ENCODE peak calls at places on chromosomes 16 and 17, in nine cellular contexts. N, L, P, E, K, I, G, W and F are unnamed samples.

GRCh38 chr16:66660422-66661209 is 35.9 kb downstream of the CMTM4 start:
- DNase-seq in G (no peak), P (no peak), E (peak; percentile 72), L (peak; percentile 73), K (no peak), W (peak; percentile 76), I (peak; percentile 59), N (peak; percentile 69), F (no peak)

GRCh38 chr17:34076743-34077631 is 178.1 kb upstream of the CCL2 start:
- DNase-seq in N (peak; percentile 88), W (no peak), G (peak; percentile 82), K (no peak), E (no peak), I (no peak), L (no peak), P (no peak), F (no peak)

GRCh38 chr17:60554377-60554788 is 28.3 kb upstream of the APPBP2 start:
- DNase-seq in K (no peak), P (no peak), L (no peak), W (no peak), E (no peak), I (no peak), G (no peak), N (peak; percentile 13), F (no peak)

GRCh38 chr17:64025732-64026294 is 5.4 kb upstream of the ICAM2 start:
- DNase-seq in W (peak; percentile 98), P (peak; percentile 90), K (peak; percentile 18), E (peak; percentile 81), G (no peak), I (peak; percentile 83), L (peak; percentile 84), N (peak; percentile 81), F (peak; percentile 84)

GRCh38 chr16:7398536-7398935 is 65.9 kb downstream of the RBFOX1 start:
- DNase-seq in E (no peak), I (no peak), K (no peak), W (no peak), G (no peak), P (no peak), L (no peak), N (no peak), F (no peak)

GRCh38 chr16:30122621-30123160 is 329 bp downstream of the MAPK3 start:
- DNase-seq in N (peak; percentile 11), I (no peak), G (no peak), E (no peak), W (no peak), K (no peak), P (no peak), L (no peak), F (no peak)

GRCh38 chr17:76690596-76691280 is 20.0 kb downstream of the MXRA7 start:
- DNase-seq in N (no peak), W (peak; percentile 33), K (no peak), G (no peak), E (no peak), P (no peak), I (no peak), L (no peak), F (no peak)

GRCh38 chr17:35167666-35168065 is 20.0 kb downstream of the UNC45B start:
- DNase-seq in N (no peak), I (no peak), P (no peak), E (no peak), L (no peak), W (no peak), G (no peak), K (no peak), F (no peak)

GRCh38 chr16:56800355-56800754 is 64.7 kb upstream of the SLC12A3 start:
- DNase-seq in P (no peak), K (no peak), W (no peak), L (no peak), I (no peak), E (no peak), N (no peak), G (peak; percentile 78), F (no peak)

GRCh38 chr16:53768593-53768992 is 64.6 kb downstream of the FTO start:
- DNase-seq in P (no peak), W (no peak), G (no peak), K (no peak), N (no peak), E (peak; percentile 39), I (peak; percentile 48), L (no peak), F (no peak)

GRCh38 chr17:74045608-74046007 is 157.9 kb upstream of the RPL38 start:
- DNase-seq in I (no peak), G (no peak), N (no peak), P (no peak), E (no peak), K (no peak), L (no peak), W (no peak), F (no peak)

GRCh38 chr17:72110231-72110952 is 10.4 kb upstream of the SOX9 start:
- DNase-seq in P (no peak), K (no peak), L (no peak), E (no peak), I (no peak), G (no peak), N (no peak), W (no peak), F (no peak)

GRCh38 chr16:52912565-52913173 is 140.0 kb downstream of the CHD9NB start:
- DNase-seq in E (peak; percentile 55), W (no peak), G (no peak), N (peak; percentile 80), P (no peak), L (peak; percentile 70), K (no peak), I (peak; percentile 70), F (no peak)

GRCh38 chr16:21611546-21612384 is 12.4 kb downstream of the METTL9 start:
- DNase-seq in K (no peak), W (no peak), L (no peak), I (no peak), G (no peak), P (no peak), N (no peak), E (no peak), F (no peak)

GRCh38 chr16:46857261-46857962 is 26.4 kb upstream of the C16orf87 start:
- DNase-seq in E (peak; percentile 55), N (peak; percentile 51), K (no peak), W (peak; percentile 41), P (no peak), L (no peak), G (no peak), I (peak; percentile 55), F (no peak)

GRCh38 chr17:65473985-65474384 is 87.5 kb downstream of the AXIN2 start:
- DNase-seq in N (no peak), L (no peak), E (no peak), G (no peak), I (no peak), W (no peak), K (no peak), P (no peak), F (no peak)

DNA sequence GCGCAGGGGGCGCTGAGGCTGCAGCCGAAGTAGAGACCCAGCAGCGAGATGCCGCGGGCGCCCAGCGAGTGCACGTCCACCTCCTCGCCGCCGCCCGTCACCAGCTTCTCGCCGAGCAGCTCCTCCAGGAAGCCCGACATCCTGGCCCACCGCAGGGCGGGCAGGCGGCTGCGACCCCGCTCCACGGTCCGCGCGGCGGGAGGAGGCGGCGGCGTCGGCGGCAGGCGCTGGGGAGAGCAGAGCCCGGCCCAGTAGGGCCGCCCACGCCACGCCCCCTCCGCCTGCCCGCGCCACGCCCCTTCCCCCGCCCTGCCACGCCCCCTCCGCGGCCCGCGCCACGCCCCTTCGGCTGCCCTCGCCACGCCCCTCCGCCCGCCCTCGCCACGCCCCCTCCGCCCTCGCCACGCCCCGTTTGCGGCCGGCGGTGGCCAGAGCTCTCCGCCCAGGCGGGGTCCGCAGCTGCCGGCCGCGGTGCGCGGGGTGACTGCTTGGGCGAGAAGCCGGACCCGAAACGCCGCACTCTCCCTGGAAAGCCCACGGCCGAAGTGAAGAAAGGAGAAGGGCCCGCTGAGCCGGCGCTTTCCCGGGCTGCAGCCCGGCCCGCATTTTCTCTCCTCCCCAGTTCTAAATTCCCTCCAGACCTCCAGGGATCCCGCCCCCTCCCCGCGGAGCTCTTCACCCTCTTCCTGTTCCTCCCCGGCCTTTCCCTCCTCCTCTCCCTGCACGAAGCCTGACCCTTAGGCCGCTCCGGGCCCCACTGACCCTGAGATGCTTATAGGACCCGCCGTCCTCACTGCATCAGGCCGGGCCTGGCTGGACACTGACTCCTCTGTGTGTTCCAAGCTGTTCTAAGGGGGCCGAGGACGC is at the start of gene NXN:
- DNase-seq in L (peak; percentile 94), G (peak; percentile 96), E (peak; percentile 65), N (peak; percentile 90), I (peak; percentile 60), K (peak; percentile 18), P (peak; percentile 90), W (peak; percentile 97), F (no peak)
- H3K4me3 ChIP-seq in L (peak within 1 kb of the TSS; percentile 61), G (peak within 1 kb of the TSS; percentile 93), E (peak within 1 kb of the TSS; percentile 89), N (peak within 1 kb of the TSS; percentile 44), I (peak within 1 kb of the TSS; percentile 36), K (peak within 1 kb of the TSS; percentile 63), P (peak within 1 kb of the TSS; percentile 72), W (peak within 1 kb of the TSS; percentile 66), F (peak within 1 kb of the TSS; percentile 93)

GRCh38 chr17:82871056-82871775 is 31.4 kb upstream of the ZNF750 start:
- DNase-seq in W (peak; percentile 89), P (no peak), I (no peak), E (no peak), K (no peak), N (no peak), G (no peak), L (no peak), F (no peak)
- TF ChIP-seq POLR2A in W (no peak), P (no peak), I (no peak), E (no peak), K (no peak), N (no peak), G (no peak), L (no peak), F (no peak)

GRCh38 chr17:56596741-56597494 is 3.4 kb downstream of the NOG start:
- DNase-seq in W (no peak), N (no peak), E (no peak), I (no peak), L (no peak), K (no peak), G (no peak), P (no peak), F (no peak)
- H3K4me3 ChIP-seq in W (peak overlapping the region; percentile 14), N (no peak overlapping the region), E (peak overlapping the region; percentile 37), I (peak overlapping the region; percentile 70), L (no peak overlapping the region), K (peak overlapping the region; percentile 24), G (peak overlapping the region; percentile 58), P (peak overlapping the region; percentile 39), F (peak overlapping the region; percentile 56)

DNA sequence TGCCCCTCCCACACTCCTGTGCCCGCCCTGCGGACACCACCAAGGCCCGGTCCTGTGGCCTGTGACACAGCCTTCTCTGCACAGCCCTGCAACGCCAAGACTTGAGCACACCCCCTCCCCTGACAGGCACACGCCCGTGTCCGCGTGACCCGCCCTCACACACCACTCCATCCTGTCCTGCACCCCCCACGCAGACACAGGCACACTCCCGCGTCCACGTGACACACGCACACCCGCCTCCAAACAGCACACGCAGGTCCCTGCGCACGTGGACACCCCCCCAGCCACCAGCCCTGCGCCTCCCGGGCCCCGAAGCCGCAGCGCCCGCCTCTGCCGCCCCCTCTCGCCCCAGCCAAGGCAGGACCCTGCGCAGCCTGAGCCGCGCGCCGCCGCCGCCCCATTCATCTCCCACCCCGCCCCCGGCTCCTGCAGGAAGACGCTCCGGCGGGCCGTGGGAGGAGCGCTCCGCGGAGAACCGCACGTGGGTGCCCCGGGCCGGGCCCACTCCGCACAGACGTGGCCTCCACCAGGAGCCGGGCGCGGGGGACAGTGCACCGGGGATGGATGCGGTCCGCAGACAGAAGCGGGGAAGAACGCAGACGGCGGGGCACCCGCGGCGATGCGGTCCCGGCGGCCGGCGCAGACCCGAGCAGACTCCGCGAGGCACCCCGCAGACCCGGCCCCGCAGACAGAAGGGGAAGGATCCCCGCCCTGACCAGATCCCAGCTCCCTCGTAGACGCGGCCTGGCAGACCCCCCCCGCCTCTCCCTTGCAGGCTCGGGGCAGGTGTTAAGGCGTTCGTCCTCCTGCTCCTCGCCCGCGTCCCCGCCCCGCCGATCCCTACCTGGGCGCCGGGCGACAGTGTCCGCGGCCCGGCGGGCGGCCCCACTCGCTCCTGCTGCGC is 506 bp downstream of the CAMKK1 start:
- DNase-seq in G (peak; percentile 94), L (peak; percentile 84), N (peak; percentile 72), W (peak; percentile 95), K (peak; percentile 66), E (peak; percentile 89), P (peak; percentile 89), I (peak; percentile 73), F (no peak)
- TF ChIP-seq POLR2A in G (no peak), L (no peak), N (no peak), W (no peak), K (no peak), E (peak; percentile 28), P (no peak), I (no peak), F (no peak)